ENCODE peak calls at places on chromosomes 3 and 15, in ten cellular contexts. One of them, this sample, is unnamed.

GRCh38 chr3:185781759-185782158 is 43.1 kb downstream of the IGF2BP2 start:
- DNase-seq in renal cortical epithelial cell: peak; percentile 85
- DNase-seq in hypothalamus: no peak
- DNase-seq in ELR: peak; percentile 92
- DNase-seq in progenitor cell of endocrine pancreas: no peak
- DNase-seq in activated CD4-positive, alpha-beta T cell treated with anti-CD3 and anti-CD28 coated beads for 1 hour: no peak
- DNase-seq in activated effector memory CD4-positive, alpha-beta T cell treated with Interleukin-2 at 50 U/mL for 16 hours: no peak
- DNase-seq in heart left ventricle: no peak
- DNase-seq in upper lobe of right lung: no peak
- DNase-seq in HTR-8/SVneo: no peak
- DNase-seq in this sample: no peak

GRCh38 chr3:171801738-171802600 is 8.3 kb downstream of the PLD1 start:
- DNase-seq in renal cortical epithelial cell: peak; percentile 95
- DNase-seq in hypothalamus: no peak
- DNase-seq in ELR: peak; percentile 86
- DNase-seq in progenitor cell of endocrine pancreas: no peak
- DNase-seq in activated CD4-positive, alpha-beta T cell treated with anti-CD3 and anti-CD28 coated beads for 1 hour: no peak
- DNase-seq in activated effector memory CD4-positive, alpha-beta T cell treated with Interleukin-2 at 50 U/mL for 16 hours: no peak
- DNase-seq in heart left ventricle: no peak
- DNase-seq in upper lobe of right lung: no peak
- DNase-seq in HTR-8/SVneo: no peak
- DNase-seq in this sample: no peak

GRCh38 chr15:29889545-29890329 is 67.5 kb upstream of the TJP1 start:
- DNase-seq in renal cortical epithelial cell: peak; percentile 51
- DNase-seq in hypothalamus: no peak
- DNase-seq in ELR: peak; percentile 14
- DNase-seq in progenitor cell of endocrine pancreas: no peak
- DNase-seq in activated CD4-positive, alpha-beta T cell treated with anti-CD3 and anti-CD28 coated beads for 1 hour: no peak
- DNase-seq in activated effector memory CD4-positive, alpha-beta T cell treated with Interleukin-2 at 50 U/mL for 16 hours: no peak
- DNase-seq in heart left ventricle: no peak
- DNase-seq in upper lobe of right lung: no peak
- DNase-seq in HTR-8/SVneo: no peak
- DNase-seq in this sample: no peak

GRCh38 chr15:56587686-56588085 is 122.7 kb upstream of the MNS1 start:
- DNase-seq in renal cortical epithelial cell: peak; percentile 42
- DNase-seq in hypothalamus: no peak
- DNase-seq in ELR: peak; percentile 30
- DNase-seq in progenitor cell of endocrine pancreas: no peak
- DNase-seq in activated CD4-positive, alpha-beta T cell treated with anti-CD3 and anti-CD28 coated beads for 1 hour: no peak
- DNase-seq in activated effector memory CD4-positive, alpha-beta T cell treated with Interleukin-2 at 50 U/mL for 16 hours: no peak
- DNase-seq in heart left ventricle: no peak
- DNase-seq in upper lobe of right lung: no peak
- DNase-seq in HTR-8/SVneo: no peak
- DNase-seq in this sample: no peak

GRCh38 chr3:82229397-82229796 is 468.0 kb upstream of the GBE1 start:
- DNase-seq in renal cortical epithelial cell: no peak
- DNase-seq in hypothalamus: no peak
- DNase-seq in ELR: no peak
- DNase-seq in progenitor cell of endocrine pancreas: no peak
- DNase-seq in activated CD4-positive, alpha-beta T cell treated with anti-CD3 and anti-CD28 coated beads for 1 hour: no peak
- DNase-seq in activated effector memory CD4-positive, alpha-beta T cell treated with Interleukin-2 at 50 U/mL for 16 hours: no peak
- DNase-seq in heart left ventricle: no peak
- DNase-seq in upper lobe of right lung: no peak
- DNase-seq in HTR-8/SVneo: no peak
- DNase-seq in this sample: no peak

GRCh38 chr3:23086366-23086765 is 116.8 kb upstream of the UBE2E2 start:
- DNase-seq in renal cortical epithelial cell: no peak
- DNase-seq in hypothalamus: no peak
- DNase-seq in ELR: no peak
- DNase-seq in progenitor cell of endocrine pancreas: no peak
- DNase-seq in activated CD4-positive, alpha-beta T cell treated with anti-CD3 and anti-CD28 coated beads for 1 hour: no peak
- DNase-seq in activated effector memory CD4-positive, alpha-beta T cell treated with Interleukin-2 at 50 U/mL for 16 hours: no peak
- DNase-seq in heart left ventricle: no peak
- DNase-seq in upper lobe of right lung: no peak
- DNase-seq in HTR-8/SVneo: no peak
- DNase-seq in this sample: no peak

GRCh38 chr15:40307421-40308165 is at the start of gene PLCB2:
- DNase-seq in renal cortical epithelial cell: no peak
- DNase-seq in hypothalamus: no peak
- DNase-seq in ELR: no peak
- DNase-seq in progenitor cell of endocrine pancreas: no peak
- DNase-seq in activated CD4-positive, alpha-beta T cell treated with anti-CD3 and anti-CD28 coated beads for 1 hour: peak; percentile 59
- DNase-seq in activated effector memory CD4-positive, alpha-beta T cell treated with Interleukin-2 at 50 U/mL for 16 hours: peak; percentile 68
- DNase-seq in heart left ventricle: peak; percentile 68
- DNase-seq in upper lobe of right lung: peak; percentile 81
- DNase-seq in HTR-8/SVneo: no peak
- DNase-seq in this sample: no peak

GRCh38 chr3:3772920-3773319 is 26.3 kb upstream of the LRRN1 start:
- DNase-seq in renal cortical epithelial cell: no peak
- DNase-seq in hypothalamus: no peak
- DNase-seq in ELR: no peak
- DNase-seq in progenitor cell of endocrine pancreas: no peak
- DNase-seq in activated CD4-positive, alpha-beta T cell treated with anti-CD3 and anti-CD28 coated beads for 1 hour: no peak
- DNase-seq in activated effector memory CD4-positive, alpha-beta T cell treated with Interleukin-2 at 50 U/mL for 16 hours: no peak
- DNase-seq in heart left ventricle: no peak
- DNase-seq in upper lobe of right lung: no peak
- DNase-seq in HTR-8/SVneo: no peak
- DNase-seq in this sample: no peak

GRCh38 chr3:160477750-160478149 is 28.2 kb upstream of the TRIM59 start:
- DNase-seq in renal cortical epithelial cell: no peak
- DNase-seq in hypothalamus: no peak
- DNase-seq in ELR: no peak
- DNase-seq in progenitor cell of endocrine pancreas: no peak
- DNase-seq in activated CD4-positive, alpha-beta T cell treated with anti-CD3 and anti-CD28 coated beads for 1 hour: no peak
- DNase-seq in activated effector memory CD4-positive, alpha-beta T cell treated with Interleukin-2 at 50 U/mL for 16 hours: no peak
- DNase-seq in heart left ventricle: no peak
- DNase-seq in upper lobe of right lung: no peak
- DNase-seq in HTR-8/SVneo: no peak
- DNase-seq in this sample: no peak

GRCh38 chr15:73323956-73324355 is 44.8 kb downstream of the HCN4 start:
- DNase-seq in renal cortical epithelial cell: no peak
- DNase-seq in hypothalamus: no peak
- DNase-seq in ELR: no peak
- DNase-seq in progenitor cell of endocrine pancreas: no peak
- DNase-seq in activated CD4-positive, alpha-beta T cell treated with anti-CD3 and anti-CD28 coated beads for 1 hour: no peak
- DNase-seq in activated effector memory CD4-positive, alpha-beta T cell treated with Interleukin-2 at 50 U/mL for 16 hours: no peak
- DNase-seq in heart left ventricle: no peak
- DNase-seq in upper lobe of right lung: peak; percentile 59
- DNase-seq in HTR-8/SVneo: no peak
- DNase-seq in this sample: no peak

GRCh38 chr15:73804421-73804820 is 51.3 kb upstream of the INSYN1 start:
- DNase-seq in renal cortical epithelial cell: no peak
- DNase-seq in hypothalamus: no peak
- DNase-seq in ELR: no peak
- DNase-seq in progenitor cell of endocrine pancreas: no peak
- DNase-seq in activated CD4-positive, alpha-beta T cell treated with anti-CD3 and anti-CD28 coated beads for 1 hour: no peak
- DNase-seq in activated effector memory CD4-positive, alpha-beta T cell treated with Interleukin-2 at 50 U/mL for 16 hours: no peak
- DNase-seq in heart left ventricle: no peak
- DNase-seq in upper lobe of right lung: no peak
- DNase-seq in HTR-8/SVneo: no peak
- DNase-seq in this sample: no peak

GRCh38 chr15:78866824-78867223 is 5.9 kb upstream of the MORF4L1 start:
- DNase-seq in renal cortical epithelial cell: no peak
- DNase-seq in hypothalamus: no peak
- DNase-seq in ELR: no peak
- DNase-seq in progenitor cell of endocrine pancreas: no peak
- DNase-seq in activated CD4-positive, alpha-beta T cell treated with anti-CD3 and anti-CD28 coated beads for 1 hour: no peak
- DNase-seq in activated effector memory CD4-positive, alpha-beta T cell treated with Interleukin-2 at 50 U/mL for 16 hours: no peak
- DNase-seq in heart left ventricle: no peak
- DNase-seq in upper lobe of right lung: no peak
- DNase-seq in HTR-8/SVneo: no peak
- DNase-seq in this sample: no peak

GRCh38 chr3:148269816-148270215 is 427.9 kb upstream of the AGTR1 start:
- DNase-seq in renal cortical epithelial cell: no peak
- DNase-seq in hypothalamus: no peak
- DNase-seq in ELR: peak; percentile 39
- DNase-seq in progenitor cell of endocrine pancreas: no peak
- DNase-seq in activated CD4-positive, alpha-beta T cell treated with anti-CD3 and anti-CD28 coated beads for 1 hour: no peak
- DNase-seq in activated effector memory CD4-positive, alpha-beta T cell treated with Interleukin-2 at 50 U/mL for 16 hours: no peak
- DNase-seq in heart left ventricle: no peak
- DNase-seq in upper lobe of right lung: no peak
- DNase-seq in HTR-8/SVneo: no peak
- DNase-seq in this sample: no peak

GRCh38 chr3:159266779-159267178 is 464.9 kb downstream of the MFSD1 start:
- DNase-seq in renal cortical epithelial cell: peak; percentile 15
- DNase-seq in hypothalamus: no peak
- DNase-seq in ELR: peak; percentile 60
- DNase-seq in progenitor cell of endocrine pancreas: peak; percentile 35
- DNase-seq in activated CD4-positive, alpha-beta T cell treated with anti-CD3 and anti-CD28 coated beads for 1 hour: no peak
- DNase-seq in activated effector memory CD4-positive, alpha-beta T cell treated with Interleukin-2 at 50 U/mL for 16 hours: no peak
- DNase-seq in heart left ventricle: no peak
- DNase-seq in upper lobe of right lung: no peak
- DNase-seq in HTR-8/SVneo: peak; percentile 48
- DNase-seq in this sample: peak; percentile 59

GRCh38 chr3:146503459-146504202 is 34.3 kb upstream of the PLSCR2 start:
- DNase-seq in renal cortical epithelial cell: peak; percentile 95
- DNase-seq in hypothalamus: no peak
- DNase-seq in ELR: peak; percentile 93
- DNase-seq in progenitor cell of endocrine pancreas: no peak
- DNase-seq in activated CD4-positive, alpha-beta T cell treated with anti-CD3 and anti-CD28 coated beads for 1 hour: no peak
- DNase-seq in activated effector memory CD4-positive, alpha-beta T cell treated with Interleukin-2 at 50 U/mL for 16 hours: no peak
- DNase-seq in heart left ventricle: no peak
- DNase-seq in upper lobe of right lung: no peak
- DNase-seq in HTR-8/SVneo: peak; percentile 46
- DNase-seq in this sample: no peak

GRCh38 chr3:133958071-133958806 is 62.6 kb upstream of the RAB6B start:
- DNase-seq in renal cortical epithelial cell: no peak
- DNase-seq in hypothalamus: no peak
- DNase-seq in ELR: no peak
- DNase-seq in progenitor cell of endocrine pancreas: no peak
- DNase-seq in activated CD4-positive, alpha-beta T cell treated with anti-CD3 and anti-CD28 coated beads for 1 hour: no peak
- DNase-seq in activated effector memory CD4-positive, alpha-beta T cell treated with Interleukin-2 at 50 U/mL for 16 hours: no peak
- DNase-seq in heart left ventricle: no peak
- DNase-seq in upper lobe of right lung: no peak
- DNase-seq in HTR-8/SVneo: no peak
- DNase-seq in this sample: no peak

GRCh38 chr3:177089120-177089519 is 108.2 kb downstream of the TBL1XR1 start:
- DNase-seq in renal cortical epithelial cell: peak; percentile 47
- DNase-seq in hypothalamus: no peak
- DNase-seq in ELR: no peak
- DNase-seq in progenitor cell of endocrine pancreas: no peak
- DNase-seq in activated CD4-positive, alpha-beta T cell treated with anti-CD3 and anti-CD28 coated beads for 1 hour: no peak
- DNase-seq in activated effector memory CD4-positive, alpha-beta T cell treated with Interleukin-2 at 50 U/mL for 16 hours: no peak
- DNase-seq in heart left ventricle: no peak
- DNase-seq in upper lobe of right lung: no peak
- DNase-seq in HTR-8/SVneo: no peak
- DNase-seq in this sample: peak; percentile 20

GRCh38 chr3:180870008-180870733 is 42.3 kb upstream of the FXR1 start:
- DNase-seq in renal cortical epithelial cell: no peak
- DNase-seq in hypothalamus: no peak
- DNase-seq in ELR: no peak
- DNase-seq in progenitor cell of endocrine pancreas: no peak
- DNase-seq in activated CD4-positive, alpha-beta T cell treated with anti-CD3 and anti-CD28 coated beads for 1 hour: no peak
- DNase-seq in activated effector memory CD4-positive, alpha-beta T cell treated with Interleukin-2 at 50 U/mL for 16 hours: no peak
- DNase-seq in heart left ventricle: peak; percentile 42
- DNase-seq in upper lobe of right lung: peak; percentile 68
- DNase-seq in HTR-8/SVneo: no peak
- DNase-seq in this sample: no peak

GRCh38 chr3:179882322-179882721 is 154.4 kb downstream of the PEX5L start:
- DNase-seq in renal cortical epithelial cell: peak; percentile 32
- DNase-seq in hypothalamus: no peak
- DNase-seq in ELR: no peak
- DNase-seq in progenitor cell of endocrine pancreas: no peak
- DNase-seq in activated CD4-positive, alpha-beta T cell treated with anti-CD3 and anti-CD28 coated beads for 1 hour: no peak
- DNase-seq in activated effector memory CD4-positive, alpha-beta T cell treated with Interleukin-2 at 50 U/mL for 16 hours: no peak
- DNase-seq in heart left ventricle: no peak
- DNase-seq in upper lobe of right lung: no peak
- DNase-seq in HTR-8/SVneo: no peak
- DNase-seq in this sample: peak; percentile 38

GRCh38 chr15:76614725-76615124 is 278.2 kb downstream of the ISL2 start:
- DNase-seq in renal cortical epithelial cell: no peak
- DNase-seq in hypothalamus: no peak
- DNase-seq in ELR: no peak
- DNase-seq in progenitor cell of endocrine pancreas: no peak
- DNase-seq in activated CD4-positive, alpha-beta T cell treated with anti-CD3 and anti-CD28 coated beads for 1 hour: no peak
- DNase-seq in activated effector memory CD4-positive, alpha-beta T cell treated with Interleukin-2 at 50 U/mL for 16 hours: no peak
- DNase-seq in heart left ventricle: no peak
- DNase-seq in upper lobe of right lung: no peak
- DNase-seq in HTR-8/SVneo: no peak
- DNase-seq in this sample: no peak

GRCh38 chr3:141094851-141095545 is 43.9 kb downstream of the SPSB4 start:
- DNase-seq in renal cortical epithelial cell: no peak
- DNase-seq in hypothalamus: no peak
- DNase-seq in ELR: no peak
- DNase-seq in progenitor cell of endocrine pancreas: no peak
- DNase-seq in activated CD4-positive, alpha-beta T cell treated with anti-CD3 and anti-CD28 coated beads for 1 hour: no peak
- DNase-seq in activated effector memory CD4-positive, alpha-beta T cell treated with Interleukin-2 at 50 U/mL for 16 hours: no peak
- DNase-seq in heart left ventricle: peak; percentile 91
- DNase-seq in upper lobe of right lung: no peak
- DNase-seq in HTR-8/SVneo: no peak
- DNase-seq in this sample: no peak